ENCODE peak calls at places on chromosomes 4 and X, in nine cellular contexts. Y is NCI-H1694 treated with DMSO at 0.1 percent for 48 hours; Z is Caco-2; T is CD8-positive, alpha-beta T cell; F is lower leg skin; U is HTR-8/SVneo; X is stimulated activated CD8-positive, alpha-beta memory T cell treated with anti-CD3 and anti-CD28 coated beads, Interleukin-2, amount 100 ng/mL, for 1 hour; O is naive B cell; R is activated T-cell treated with anti-CD3 and anti-CD28 coated beads for 1 hour. Q is an unnamed sample.

GRCh38 chrX:150482537-150483217 is 85.7 kb upstream of the MTM1 start:
- DNase-seq in R (no peak), X (peak), F (peak), T (no peak), Y (no peak), U (peak), Z (no peak), O (no peak), Q (peak)

GRCh38 chr4:13859423-13859822 is 231.9 kb upstream of the BOD1L1 start:
- DNase-seq in X (no peak), T (no peak), F (no peak), R (no peak), Y (no peak), Z (no peak), O (no peak), U (no peak), Q (no peak)

GRCh38 chr4:1675136-1675801 is 8.8 kb downstream of the FAM53A start:
- DNase-seq in F (no peak), O (no peak), R (no peak), T (no peak), Z (no peak), U (no peak), X (no peak), Y (no peak), Q (no peak)

GRCh38 chr4:137707626-137708025 is 175.3 kb upstream of the PCDH18 start:
- DNase-seq in U (no peak), X (no peak), T (no peak), F (no peak), Y (no peak), O (no peak), Z (no peak), R (no peak), Q (peak)

GRCh38 chrX:129637217-129638109 is 17.3 kb downstream of the APLN start:
- DNase-seq in T (peak), Y (peak), O (peak), R (peak), X (peak), Z (peak), U (peak), F (peak), Q (peak)

GRCh38 chrX:74458738-74459137 is 37.4 kb downstream of the SLC16A2 start:
- DNase-seq in O (no peak), Z (no peak), U (peak), Y (no peak), X (no peak), R (no peak), T (no peak), F (no peak), Q (peak)

GRCh38 chr4:7805533-7806079 is 134.1 kb downstream of the AFAP1 start:
- DNase-seq in U (peak), R (no peak), X (no peak), F (no peak), O (no peak), Y (no peak), T (no peak), Z (peak), Q (peak)

GRCh38 chr4:143336828-143337599 is at the start of gene GAB1:
- DNase-seq in U (peak), O (peak), Z (peak), Y (peak), X (no peak), T (no peak), R (no peak), F (peak), Q (peak)

GRCh38 chr4:128379860-128380259 is 92.2 kb upstream of the PGRMC2 start:
- DNase-seq in X (no peak), R (no peak), Y (no peak), T (no peak), F (no peak), O (no peak), U (peak), Z (no peak), Q (peak)